ENCODE peak calls at places on chromosomes 3 and 15, in four cellular contexts. K is GM12878, Y is HepG2, I is K562. Q is an unnamed sample.

GRCh38 chr3:15858547-15859506 is 61.0 kb upstream of the ANKRD28 start:
- DNase-seq in K (peak), Y (peak), I (peak), Q (peak)

GRCh38 chr3:190595807-190596206 is 81.9 kb downstream of the IL1RAP start:
- DNase-seq in K (no peak), Y (no peak), I (no peak), Q (no peak)

GRCh38 chr3:142951814-142952213 is 11.7 kb downstream of the PAQR9 start:
- DNase-seq in K (no peak), Y (no peak), I (no peak), Q (no peak)

GRCh38 chr15:26767169-26767670 is 5.6 kb downstream of the GABRB3 start:
- DNase-seq in K (no peak), Y (no peak), I (no peak), Q (no peak)

GRCh38 chr3:9198805-9199386 is 50.5 kb downstream of the SRGAP3 start:
- DNase-seq in K (no peak), Y (no peak), I (no peak), Q (no peak)

GRCh38 chr3:156388469-156389150 is 166.3 kb downstream of the SSR3 start:
- DNase-seq in K (no peak), Y (no peak), I (no peak), Q (no peak)

GRCh38 chr15:37395100-37395468 is 294.7 kb upstream of the MEIS2 start:
- DNase-seq in K (no peak), Y (no peak), I (no peak), Q (no peak)

GRCh38 chr3:25468866-25469319 is 40.8 kb downstream of the RARB start:
- DNase-seq in K (no peak), Y (no peak), I (no peak), Q (no peak)

GRCh38 chr3:155504682-155505081 is 211.2 kb upstream of the STRIT1 start:
- DNase-seq in K (no peak), Y (no peak), I (no peak), Q (no peak)

GRCh38 chr3:135197246-135197645 is 402.2 kb downstream of the EPHB1 start:
- DNase-seq in K (peak), Y (no peak), I (no peak), Q (no peak)

GRCh38 chr3:13092621-13093339 is 19.6 kb upstream of the IQSEC1 start:
- DNase-seq in K (no peak), Y (no peak), I (no peak), Q (no peak)

GRCh38 chr3:22729981-22730380 is 473.1 kb upstream of the UBE2E2 start:
- DNase-seq in K (no peak), Y (no peak), I (no peak), Q (peak)

GRCh38 chr3:60276615-60277014 is 974.6 kb downstream of the FHIT start:
- DNase-seq in K (no peak), Y (no peak), I (no peak), Q (no peak)

GRCh38 chr3:129732200-129732876 is 125.9 kb upstream of the PLXND1 start:
- DNase-seq in K (no peak), Y (peak), I (no peak), Q (no peak)

GRCh38 chr3:51681453-51681852 is 10.4 kb downstream of the TEX264 start:
- DNase-seq in K (no peak), Y (no peak), I (no peak), Q (no peak)

GRCh38 chr3:129310111-129310601 is 31.5 kb downstream of the HMCES start:
- DNase-seq in K (no peak), Y (peak), I (no peak), Q (no peak)

GRCh38 chr3:131608741-131609140 is 106.0 kb upstream of the MRPL3 start:
- DNase-seq in K (no peak), Y (no peak), I (no peak), Q (no peak)

GRCh38 chr3:10352146-10352911 is 31.4 kb upstream of the SEC13 start:
- DNase-seq in K (no peak), Y (no peak), I (no peak), Q (peak)

GRCh38 chr3:161415506-161416231 is 44.4 kb upstream of the SPTSSB start:
- DNase-seq in K (no peak), Y (no peak), I (no peak), Q (no peak)

GRCh38 chr3:190514163-190515153 is 573 bp downstream of the IL1RAP start:
- DNase-seq in K (no peak), Y (peak), I (no peak), Q (peak)

GRCh38 chr3:194828126-194828525 is 142.4 kb downstream of the FAM43A start:
- DNase-seq in K (no peak), Y (no peak), I (no peak), Q (no peak)

GRCh38 chr3:167901087-167901486 is 165.6 kb downstream of the SERPINI1 start:
- DNase-seq in K (no peak), Y (no peak), I (no peak), Q (no peak)

GRCh38 chr3:151228291-151229125 is 25.5 kb upstream of the GPR171 start:
- DNase-seq in K (no peak), Y (peak), I (no peak), Q (no peak)

GRCh38 chr3:189629803-189630455 is 1.3 kb upstream of the TP63 start:
- DNase-seq in K (no peak), Y (no peak), I (no peak), Q (no peak)

GRCh38 chr15:78979456-78980320 is 34.8 kb upstream of the CTSH start:
- DNase-seq in K (peak), Y (peak), I (peak), Q (peak)

GRCh38 chr15:89654847-89655805 is at the start of gene KIF7:
- DNase-seq in K (no peak), Y (peak), I (peak), Q (peak)

GRCh38 chr3:51908026-51908425 is 4.9 kb upstream of the IQCF1 start:
- DNase-seq in K (no peak), Y (no peak), I (no peak), Q (no peak)

GRCh38 chr15:68699881-68700394 is 120.8 kb downstream of the ANP32A start:
- DNase-seq in K (no peak), Y (no peak), I (no peak), Q (no peak)

GRCh38 chr3:138946554-138947302 is at the start of the genes FOXL2 and FOXL2NB:
- DNase-seq in K (no peak), Y (no peak), I (peak), Q (no peak)

GRCh38 chr15:99165956-99166689 is 61.2 kb downstream of the SYNM start:
- DNase-seq in K (no peak), Y (no peak), I (no peak), Q (no peak)

GRCh38 chr3:8443829-8444791 is 57.5 kb upstream of the LMCD1 start:
- DNase-seq in K (no peak), Y (peak), I (no peak), Q (peak)

GRCh38 chr3:128334086-128334650 is 132.5 kb downstream of the DNAJB8 start:
- DNase-seq in K (no peak), Y (no peak), I (no peak), Q (no peak)

GRCh38 chr15:57923311-57923710 is 142.2 kb downstream of the ALDH1A2 start:
- DNase-seq in K (no peak), Y (no peak), I (no peak), Q (no peak)
- TF ChIP-seq TARDBP in K (no peak), Y (no peak), I (no peak), Q (no peak)

DNA sequence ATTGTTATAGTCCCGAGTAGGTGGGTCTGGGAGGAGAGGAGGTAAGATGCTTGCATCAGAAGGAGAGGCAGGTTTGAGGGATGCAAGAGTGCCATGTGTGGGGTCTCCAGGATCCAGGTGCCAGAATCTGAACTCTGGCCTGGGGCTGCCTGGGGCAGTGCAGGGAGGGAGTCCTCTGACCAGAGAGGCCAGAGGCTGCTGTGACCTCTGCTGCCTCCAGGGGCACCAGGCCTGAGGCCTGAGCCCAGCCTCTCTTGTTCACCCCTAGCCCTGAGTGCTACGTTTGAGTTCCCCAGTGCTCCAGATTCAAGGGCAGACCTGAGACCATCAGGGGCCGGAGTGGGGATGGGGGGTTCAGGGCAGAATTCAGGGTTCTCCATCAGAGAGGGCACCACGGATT is 7.4 kb downstream of the SLC38A3 start:
- DNase-seq in K (no peak), Y (no peak), I (no peak), Q (no peak)
- TF ChIP-seq TARDBP in K (no peak), Y (no peak), I (no peak), Q (no peak)

DNA sequence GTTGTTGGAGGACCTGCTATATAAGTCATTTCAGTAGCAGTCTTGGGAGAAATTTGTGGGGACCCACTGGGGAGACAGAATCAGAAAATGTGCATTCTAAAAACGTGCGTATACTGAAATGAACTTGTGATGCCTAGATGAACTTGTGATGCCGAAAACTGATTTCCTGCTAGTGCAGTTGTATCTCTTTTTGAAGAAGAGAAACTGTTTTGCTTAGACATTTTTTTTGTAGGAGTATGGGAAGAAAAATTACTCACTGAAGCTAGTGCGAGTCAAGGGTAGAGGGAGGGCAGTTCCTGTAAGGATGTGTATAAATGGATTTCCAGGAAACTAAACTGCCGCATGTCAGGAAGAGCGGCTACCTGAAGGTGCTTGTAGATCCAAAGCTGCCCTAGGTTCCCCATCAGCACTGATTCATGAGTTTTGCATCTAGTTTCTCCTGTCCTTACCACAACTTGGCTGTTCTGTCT is 25.4 kb downstream of the CD200 start:
- DNase-seq in K (no peak), Y (no peak), I (no peak), Q (no peak)
- TF ChIP-seq TARDBP in K (no peak), Y (no peak), I (no peak), Q (no peak)

GRCh38 chr3:57918123-57918837 is 89.9 kb upstream of the FLNB start:
- DNase-seq in K (no peak), Y (no peak), I (no peak), Q (no peak)
- TF ChIP-seq TARDBP in K (no peak), Y (no peak), I (no peak), Q (no peak)

Q was measured in HEK293T.